ENCODE peak calls at places on chromosomes 12 and 14, in ten cellular contexts. P, U, C, L, K, M, O, Y, W and S are unnamed samples.

GRCh38 chr12:1812650-1813302 is 7.6 kb upstream of the LRTM2 start:
- DNase-seq in M (peak; percentile 86), L (no peak), W (peak; percentile 83), U (peak; percentile 23), Y (peak; percentile 62), C (peak; percentile 7), O (peak; percentile 42), P (no peak), K (peak; percentile 51), S (peak; percentile 85)

GRCh38 chr12:118376089-118377004 is at the start of gene SUDS3:
- DNase-seq in C (peak; percentile 62), L (peak; percentile 78), M (peak; percentile 97), K (peak; percentile 91), Y (peak; percentile 71), U (peak; percentile 94), O (peak; percentile 74), W (peak; percentile 83), P (peak; percentile 95), S (peak; percentile 53)

GRCh38 chr12:112801055-112801454 is 9.5 kb downstream of the RPH3A start:
- DNase-seq in P (no peak), M (no peak), U (no peak), O (no peak), L (no peak), Y (no peak), K (no peak), C (no peak), W (no peak), S (no peak)

GRCh38 chr14:67908061-67908767 is 88.6 kb downstream of the RAD51B start:
- DNase-seq in P (no peak), L (no peak), M (no peak), K (no peak), U (no peak), Y (peak; percentile 8), W (peak; percentile 32), O (no peak), C (peak; percentile 2), S (peak; percentile 62)

GRCh38 chr14:87522575-87522974 is 470.4 kb downstream of the GALC start:
- DNase-seq in L (no peak), W (no peak), P (no peak), K (no peak), U (no peak), O (no peak), Y (no peak), C (peak; percentile 72), M (no peak), S (no peak)

GRCh38 chr12:105212431-105212830 is 23.5 kb downstream of the APPL2 start:
- DNase-seq in P (no peak), U (no peak), K (no peak), O (peak; percentile 93), W (peak; percentile 74), M (no peak), Y (peak; percentile 84), L (no peak), C (peak; percentile 27), S (peak; percentile 37)

GRCh38 chr12:32586390-32586789 is 92.7 kb upstream of the DNM1L start:
- DNase-seq in K (no peak), Y (peak; percentile 61), M (no peak), W (peak; percentile 35), L (no peak), U (no peak), C (peak; percentile 84), P (no peak), O (peak; percentile 60), S (peak; percentile 70)

GRCh38 chr14:69231486-69231885 is 28.5 kb upstream of the GALNT16 start:
- DNase-seq in L (no peak), U (no peak), P (no peak), C (no peak), W (peak; percentile 12), M (no peak), Y (no peak), K (no peak), O (no peak), S (peak; percentile 14)

GRCh38 chr12:130421896-130422295 is 84.2 kb downstream of the PIWIL1 start:
- DNase-seq in O (no peak), U (no peak), P (no peak), K (no peak), L (no peak), C (no peak), M (no peak), Y (no peak), W (no peak), S (no peak)

GRCh38 chr12:64696065-64696741 is 63.0 kb downstream of the GNS start:
- DNase-seq in W (peak; percentile 59), L (no peak), M (no peak), O (peak; percentile 40), Y (peak; percentile 50), K (no peak), C (peak; percentile 44), U (no peak), P (no peak), S (no peak)

GRCh38 chr12:52389313-52390207 is 4.1 kb upstream of the KRT84 start:
- DNase-seq in K (no peak), O (no peak), P (no peak), M (peak; percentile 75), L (no peak), W (peak; percentile 50), C (peak; percentile 75), Y (no peak), U (no peak), S (no peak)

GRCh38 chr14:102323102-102323501 is 3.6 kb downstream of the ZNF839 start:
- DNase-seq in C (peak; percentile 72), K (peak; percentile 63), M (no peak), P (peak; percentile 55), L (no peak), W (peak; percentile 90), O (peak; percentile 75), Y (peak; percentile 65), U (no peak), S (peak; percentile 89)

GRCh38 chr12:49019435-49020317 is 1.1 kb upstream of the PRKAG1 start:
- DNase-seq in W (peak; percentile 50), K (no peak), L (peak; percentile 87), C (peak; percentile 30), Y (peak; percentile 33), M (no peak), U (peak; percentile 59), P (peak; percentile 63), O (peak; percentile 52), S (peak; percentile 48)

GRCh38 chr12:5872745-5873144 is 72.3 kb downstream of the ANO2 start:
- DNase-seq in P (no peak), W (no peak), M (no peak), K (no peak), C (peak; percentile 1), U (no peak), O (peak; percentile 36), Y (peak; percentile 30), L (no peak), S (no peak)

GRCh38 chr12:30926243-30927209 is at the start of gene TSPAN11:
- DNase-seq in W (peak; percentile 47), C (no peak), U (no peak), K (no peak), L (peak; percentile 41), M (no peak), Y (peak; percentile 13), P (no peak), O (peak; percentile 38), S (peak; percentile 48)

GRCh38 chr12:132245521-132246101 is 83.8 kb downstream of the GALNT9 start:
- DNase-seq in P (peak; percentile 36), C (no peak), M (no peak), Y (no peak), O (no peak), K (no peak), W (no peak), U (no peak), L (no peak), S (no peak)

GRCh38 chr14:69719501-69719951 is 47.4 kb upstream of the SRSF5 start:
- DNase-seq in Y (peak; percentile 61), W (peak; percentile 99), C (peak; percentile 90), K (no peak), L (no peak), P (no peak), U (no peak), M (no peak), O (peak; percentile 78), S (peak; percentile 99)

GRCh38 chr14:50762001-50762930 is 68.7 kb downstream of the NIN start:
- DNase-seq in M (no peak), W (peak; percentile 18), C (peak; percentile 75), O (peak; percentile 95), L (no peak), U (no peak), K (no peak), Y (peak; percentile 91), P (no peak), S (peak; percentile 93)